ENCODE peak calls at places on chromosomes 16 and 17, in nine cellular contexts. One of them, this sample, is unnamed.

GRCh38 chr17:40121191-40121885 is 433 bp upstream of the MSL1 start:
- DNase-seq in activated naive CD4-positive, alpha-beta T cell: no peak
- DNase-seq in dermis microvascular lymphatic vessel endothelial cell: peak
- DNase-seq in DMS 273 treated with DMSO at 0.1 percent for 48 hours: no peak
- DNase-seq in dermis blood vessel endothelial cell: peak
- DNase-seq in naive thymus-derived CD8-positive, alpha-beta T cell: no peak
- DNase-seq in hepatocyte: peak
- DNase-seq in NCI-H1417: peak
- DNase-seq in Ammon's horn: peak
- DNase-seq in this sample: peak

GRCh38 chr16:51834131-51834530 is 683.1 kb upstream of the SALL1 start:
- DNase-seq in activated naive CD4-positive, alpha-beta T cell: no peak
- DNase-seq in NCI-H1417: no peak
- DNase-seq in naive thymus-derived CD8-positive, alpha-beta T cell: no peak
- DNase-seq in hepatocyte: no peak
- DNase-seq in dermis microvascular lymphatic vessel endothelial cell: no peak
- DNase-seq in Ammon's horn: no peak
- DNase-seq in DMS 273 treated with DMSO at 0.1 percent for 48 hours: no peak
- DNase-seq in dermis blood vessel endothelial cell: no peak
- DNase-seq in this sample: no peak

GRCh38 chr17:77451894-77452852 is 311.4 kb downstream of the SEC14L1 start:
- DNase-seq in activated naive CD4-positive, alpha-beta T cell: no peak
- DNase-seq in Ammon's horn: peak
- DNase-seq in DMS 273 treated with DMSO at 0.1 percent for 48 hours: peak
- DNase-seq in hepatocyte: peak
- DNase-seq in naive thymus-derived CD8-positive, alpha-beta T cell: peak
- DNase-seq in NCI-H1417: peak
- DNase-seq in dermis microvascular lymphatic vessel endothelial cell: peak
- DNase-seq in dermis blood vessel endothelial cell: peak
- DNase-seq in this sample: no peak

GRCh38 chr17:2853722-2854580 is 57.7 kb downstream of the RAP1GAP2 start:
- DNase-seq in DMS 273 treated with DMSO at 0.1 percent for 48 hours: no peak
- DNase-seq in NCI-H1417: peak
- DNase-seq in naive thymus-derived CD8-positive, alpha-beta T cell: no peak
- DNase-seq in Ammon's horn: no peak
- DNase-seq in activated naive CD4-positive, alpha-beta T cell: no peak
- DNase-seq in dermis microvascular lymphatic vessel endothelial cell: no peak
- DNase-seq in hepatocyte: peak
- DNase-seq in dermis blood vessel endothelial cell: no peak
- DNase-seq in this sample: no peak

GRCh38 chr17:79168486-79169055 is 93.9 kb downstream of the ENGASE start:
- DNase-seq in naive thymus-derived CD8-positive, alpha-beta T cell: no peak
- DNase-seq in activated naive CD4-positive, alpha-beta T cell: no peak
- DNase-seq in NCI-H1417: no peak
- DNase-seq in dermis microvascular lymphatic vessel endothelial cell: no peak
- DNase-seq in DMS 273 treated with DMSO at 0.1 percent for 48 hours: no peak
- DNase-seq in Ammon's horn: no peak
- DNase-seq in dermis blood vessel endothelial cell: no peak
- DNase-seq in hepatocyte: no peak
- DNase-seq in this sample: no peak

GRCh38 chr17:39365252-39365651 is 36.2 kb downstream of the FBXL20 start:
- DNase-seq in dermis microvascular lymphatic vessel endothelial cell: no peak
- DNase-seq in dermis blood vessel endothelial cell: no peak
- DNase-seq in NCI-H1417: no peak
- DNase-seq in hepatocyte: no peak
- DNase-seq in naive thymus-derived CD8-positive, alpha-beta T cell: no peak
- DNase-seq in activated naive CD4-positive, alpha-beta T cell: no peak
- DNase-seq in Ammon's horn: no peak
- DNase-seq in DMS 273 treated with DMSO at 0.1 percent for 48 hours: no peak
- DNase-seq in this sample: no peak

GRCh38 chr16:56029026-56029425 is 153.9 kb upstream of the CES5A start:
- DNase-seq in dermis blood vessel endothelial cell: no peak
- DNase-seq in Ammon's horn: no peak
- DNase-seq in dermis microvascular lymphatic vessel endothelial cell: no peak
- DNase-seq in NCI-H1417: no peak
- DNase-seq in naive thymus-derived CD8-positive, alpha-beta T cell: no peak
- DNase-seq in activated naive CD4-positive, alpha-beta T cell: no peak
- DNase-seq in DMS 273 treated with DMSO at 0.1 percent for 48 hours: no peak
- DNase-seq in hepatocyte: no peak
- DNase-seq in this sample: no peak

GRCh38 chr16:86761117-86761971 is 183.0 kb downstream of the FOXL1 start:
- DNase-seq in activated naive CD4-positive, alpha-beta T cell: peak
- DNase-seq in dermis blood vessel endothelial cell: peak
- DNase-seq in Ammon's horn: no peak
- DNase-seq in DMS 273 treated with DMSO at 0.1 percent for 48 hours: no peak
- DNase-seq in NCI-H1417: no peak
- DNase-seq in naive thymus-derived CD8-positive, alpha-beta T cell: peak
- DNase-seq in dermis microvascular lymphatic vessel endothelial cell: peak
- DNase-seq in hepatocyte: peak
- DNase-seq in this sample: no peak

GRCh38 chr17:29124135-29124930 is 55.9 kb downstream of the MYO18A start:
- DNase-seq in dermis microvascular lymphatic vessel endothelial cell: peak
- DNase-seq in activated naive CD4-positive, alpha-beta T cell: no peak
- DNase-seq in DMS 273 treated with DMSO at 0.1 percent for 48 hours: peak
- DNase-seq in Ammon's horn: peak
- DNase-seq in NCI-H1417: peak
- DNase-seq in dermis blood vessel endothelial cell: peak
- DNase-seq in naive thymus-derived CD8-positive, alpha-beta T cell: no peak
- DNase-seq in hepatocyte: peak
- DNase-seq in this sample: no peak

This sample was measured in type B pancreatic cell.